ENCODE peak calls at places on chromosomes 16 and 17, in nine cellular contexts. Z is right atrium auricular region, Y is adrenal gland, G is hepatocyte, V is tibial artery, J is foreskin fibroblast, F is PC-9, R is transverse colon, D is fibroblast of lung. K is an unnamed sample.

GRCh38 chr16:69106491-69107291 is 1.2 kb downstream of the HAS3 start:
- DNase-seq in Z (no peak), Y (no peak), F (peak; percentile 12), J (no peak), V (peak; percentile 60), G (no peak), D (no peak), R (peak; percentile 18), K (no peak)

GRCh38 chr17:42775534-42776098 is 2.4 kb downstream of the VPS25 start:
- DNase-seq in G (no peak), J (no peak), F (no peak), V (no peak), Y (no peak), D (no peak), Z (no peak), R (no peak), K (no peak)

GRCh38 chr17:12445331-12445730 is 220.4 kb upstream of the MYOCD start:
- DNase-seq in D (peak; percentile 7), V (no peak), J (peak; percentile 1), F (no peak), R (no peak), Z (no peak), G (no peak), Y (no peak), K (no peak)

GRCh38 chr16:67967183-67967955 is 1.1 kb downstream of the SLC12A4 start:
- DNase-seq in V (no peak), R (no peak), J (peak; percentile 48), G (no peak), D (no peak), Y (no peak), Z (no peak), F (no peak), K (no peak)

GRCh38 chr17:36197389-36197708 is 791 bp upstream of the CCL3L1 start:
- DNase-seq in Z (no peak), Y (no peak), G (peak; percentile 49), V (no peak), F (no peak), R (no peak), D (no peak), J (no peak), K (no peak)

GRCh38 chr16:70770968-70771552 is 29.9 kb downstream of the VAC14 start:
- DNase-seq in F (peak; percentile 76), V (peak; percentile 79), J (peak; percentile 84), R (peak; percentile 62), Y (peak; percentile 84), D (peak; percentile 59), G (peak; percentile 72), Z (peak; percentile 65), K (peak; percentile 35)

GRCh38 chr16:82016268-82016667 is 5.0 kb upstream of the SDR42E1 start:
- DNase-seq in G (peak; percentile 25), Z (no peak), F (no peak), D (peak; percentile 24), V (no peak), J (peak; percentile 74), R (no peak), Y (peak; percentile 7), K (no peak)

GRCh38 chr17:52995127-52995526 is 827.6 kb upstream of the KIF2B start:
- DNase-seq in Y (no peak), G (no peak), J (no peak), D (no peak), V (no peak), Z (no peak), F (no peak), R (no peak), K (no peak)

GRCh38 chr17:57750109-57750845 is 5.2 kb upstream of the CCDC182 start:
- DNase-seq in Y (no peak), D (no peak), J (no peak), Z (no peak), R (no peak), V (no peak), G (no peak), F (no peak), K (no peak)

GRCh38 chr17:7951143-7951792 is 19.3 kb downstream of the CNTROB start:
- DNase-seq in V (no peak), F (no peak), R (no peak), Z (no peak), Y (no peak), J (no peak), D (no peak), G (no peak), K (no peak)

GRCh38 chr16:83964684-83965443 is 3.2 kb upstream of the NECAB2 start:
- DNase-seq in G (no peak), Y (no peak), R (no peak), J (no peak), V (no peak), Z (no peak), D (no peak), F (no peak), K (no peak)

GRCh38 chr16:71933913-71934696 is 38.8 kb downstream of the IST1 start:
- DNase-seq in R (no peak), F (peak; percentile 15), G (peak; percentile 32), V (no peak), Y (no peak), J (peak; percentile 60), D (peak; percentile 30), Z (no peak), K (no peak)

GRCh38 chr16:46711106-46711769 is 21.8 kb downstream of the ORC6 start:
- DNase-seq in Z (no peak), F (no peak), R (peak; percentile 17), G (no peak), Y (peak; percentile 83), V (no peak), J (no peak), D (no peak), K (peak; percentile 69)

GRCh38 chr17:63689479-63689878 is 10.4 kb downstream of the LIMD2 start:
- DNase-seq in G (no peak), D (no peak), R (no peak), J (no peak), F (no peak), Y (no peak), Z (no peak), V (no peak), K (no peak)
- H3K4me3 ChIP-seq in G (no peak overlapping the region), D (no peak overlapping the region), R (no peak overlapping the region), J (no peak overlapping the region), F (no peak overlapping the region), Y (no peak overlapping the region), Z (no peak overlapping the region), V (no peak overlapping the region), K (no peak overlapping the region)

DNA sequence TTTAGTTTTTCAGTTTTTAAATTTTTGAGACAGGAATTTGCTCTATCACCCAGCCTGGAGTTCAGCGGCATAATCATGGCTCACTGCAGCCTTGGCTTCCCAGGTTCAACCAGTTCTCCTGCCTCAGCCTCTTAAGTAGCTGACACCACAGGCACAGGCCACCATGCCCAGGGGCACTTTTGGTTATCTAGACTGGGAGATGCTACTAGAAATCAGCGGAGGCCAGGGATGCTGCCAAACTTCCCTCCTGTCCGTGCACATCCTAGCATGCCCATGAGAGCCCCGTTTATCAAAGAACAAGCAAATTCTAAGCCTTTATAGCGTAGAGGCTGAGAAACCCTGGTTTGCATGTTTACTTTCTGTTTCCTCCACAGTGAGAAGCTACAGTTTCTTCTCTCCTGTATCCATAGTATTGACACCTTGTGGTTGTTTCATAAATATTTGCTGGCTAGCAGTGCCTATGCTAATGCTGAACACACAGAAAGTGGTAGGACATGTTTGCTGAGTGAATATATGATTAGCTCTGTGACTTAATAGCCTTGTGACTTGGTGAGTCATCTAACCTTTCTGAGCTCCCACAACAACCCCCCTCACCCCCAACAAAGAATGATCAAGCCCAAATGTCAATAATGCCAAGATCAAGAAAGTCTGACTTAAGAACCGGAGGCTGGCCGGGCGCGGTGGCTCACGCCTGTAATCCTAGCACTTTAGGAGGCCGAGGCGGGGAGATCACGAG is 39.2 kb upstream of the MAF start:
- DNase-seq in V (no peak), R (no peak), G (peak; percentile 68), F (no peak), D (peak; percentile 15), Y (no peak), J (no peak), Z (no peak), K (no peak)
- TF ChIP-seq CTCF in V (no peak), R (no peak), G (no peak), F (no peak), D (no peak), Y (no peak), J (no peak), Z (no peak), K (no peak)

DNA sequence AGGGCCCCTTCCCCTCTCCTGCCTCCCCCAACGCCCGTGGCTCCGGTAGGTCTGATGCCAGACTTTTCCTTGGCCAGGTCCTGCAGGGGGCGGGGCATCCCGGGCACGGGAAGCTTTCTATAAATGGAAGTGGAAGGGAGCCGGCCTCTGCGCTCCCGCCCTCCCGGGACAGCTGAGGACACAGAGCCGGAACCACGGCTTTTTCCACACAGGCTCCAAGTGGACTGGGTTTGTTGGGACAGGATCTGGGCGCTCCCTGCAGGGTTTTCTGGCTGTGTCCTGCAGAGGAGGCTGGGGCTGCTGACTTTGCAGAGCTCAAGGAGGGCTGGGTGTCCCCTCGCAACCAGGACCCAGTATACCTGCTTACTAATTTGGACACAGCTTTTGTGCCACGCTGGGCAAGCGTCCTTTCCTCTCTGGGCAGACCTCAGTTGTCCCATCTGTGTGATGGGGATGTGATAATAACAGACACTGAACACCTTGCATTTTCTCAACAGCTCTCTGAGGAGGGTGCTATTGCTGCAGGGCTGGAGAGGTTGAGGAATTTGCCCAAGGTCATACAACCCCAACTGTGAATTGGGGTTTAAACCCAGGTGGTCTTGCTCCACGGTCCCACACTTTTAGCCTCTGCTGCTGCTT is 1.8 kb downstream of the TNS4 start:
- DNase-seq in J (peak; percentile 86), Y (peak; percentile 92), F (peak; percentile 83), R (peak; percentile 92), G (peak; percentile 87), Z (peak; percentile 92), V (peak; percentile 96), D (peak; percentile 81), K (peak; percentile 90)
- H3K4me3 ChIP-seq in J (no peak overlapping the region), Y (no peak overlapping the region), F (peak overlapping the region; percentile 80), R (no peak overlapping the region), G (no peak overlapping the region), Z (no peak overlapping the region), V (peak overlapping the region; percentile 23), D (no peak overlapping the region), K (no peak overlapping the region)

GRCh38 chr17:11028349-11028748 is 190.5 kb upstream of the PIRT start:
- DNase-seq in Y (no peak), G (no peak), R (no peak), V (no peak), F (no peak), Z (no peak), D (no peak), J (no peak), K (no peak)

GRCh38 chr17:11026903-11027302 is 189.0 kb upstream of the PIRT start:
- DNase-seq in J (no peak), Z (no peak), R (no peak), Y (no peak), V (no peak), F (no peak), G (no peak), D (no peak), K (no peak)

GRCh38 chr17:11035681-11036080 is 197.8 kb upstream of the PIRT start:
- DNase-seq in Y (no peak), G (no peak), V (no peak), D (no peak), J (no peak), F (no peak), Z (no peak), R (no peak), K (no peak)

DNA sequence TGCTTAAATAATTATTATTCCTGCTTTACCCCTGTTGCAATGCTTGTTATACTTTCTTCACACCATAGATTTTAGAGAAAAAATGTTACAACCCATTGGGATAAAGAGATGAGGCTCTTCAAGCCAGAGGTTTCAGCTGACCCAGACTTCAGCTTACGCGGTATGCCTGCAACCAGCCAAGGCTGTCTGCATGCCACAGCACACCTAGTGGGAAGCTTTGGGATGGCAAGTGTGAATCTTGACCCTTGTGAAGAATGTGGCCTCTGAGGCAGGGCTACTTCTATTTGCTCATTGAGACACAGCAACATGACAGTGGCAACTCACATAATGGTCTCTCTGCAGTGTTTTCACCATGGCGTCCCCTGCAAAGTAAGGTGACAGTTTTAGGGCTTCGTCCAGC is 193.9 kb upstream of the PIRT start:
- DNase-seq in R (no peak), Y (no peak), J (no peak), F (no peak), D (no peak), V (no peak), Z (no peak), G (no peak), K (no peak)
- TF ChIP-seq CTCF in R (no peak), Y (no peak), J (no peak), F (peak; percentile 24), D (no peak), V (no peak), Z (no peak), G (no peak), K (no peak)

K was measured in heart left ventricle.